ENCODE peak calls at places on chromosomes 11 and 22, in eight cellular contexts. One of them, this sample, is unnamed.

GRCh38 chr22:49062155-49063039 is 765.3 kb downstream of the BRD1 start:
- DNase-seq in activated naive CD4-positive, alpha-beta T cell treated with anti-CD3 and anti-CD28 coated beads for 36 hours: no peak
- DNase-seq in amygdala: no peak
- DNase-seq in adrenal gland: no peak
- DNase-seq in ovary: no peak
- DNase-seq in GOT3: no peak
- DNase-seq in HL-60: no peak
- DNase-seq in NCI-H2081: no peak
- DNase-seq in this sample: no peak

GRCh38 chr11:11416502-11416901 is 63.5 kb upstream of the CSNK2A3 start:
- DNase-seq in ovary: no peak
- DNase-seq in HL-60: peak
- DNase-seq in activated naive CD4-positive, alpha-beta T cell treated with anti-CD3 and anti-CD28 coated beads for 36 hours: no peak
- DNase-seq in adrenal gland: peak
- DNase-seq in GOT3: peak
- DNase-seq in amygdala: peak
- DNase-seq in NCI-H2081: no peak
- DNase-seq in this sample: peak

GRCh38 chr11:43578346-43579170 is 102.0 kb upstream of the HSD17B12 start:
- DNase-seq in HL-60: no peak
- DNase-seq in NCI-H2081: no peak
- DNase-seq in ovary: no peak
- DNase-seq in activated naive CD4-positive, alpha-beta T cell treated with anti-CD3 and anti-CD28 coated beads for 36 hours: peak
- DNase-seq in adrenal gland: no peak
- DNase-seq in amygdala: no peak
- DNase-seq in GOT3: no peak
- DNase-seq in this sample: no peak

GRCh38 chr22:25153961-25154685 is 45.5 kb upstream of the CRYBB3 start:
- DNase-seq in ovary: no peak
- DNase-seq in adrenal gland: peak
- DNase-seq in GOT3: no peak
- DNase-seq in amygdala: no peak
- DNase-seq in HL-60: no peak
- DNase-seq in NCI-H2081: no peak
- DNase-seq in activated naive CD4-positive, alpha-beta T cell treated with anti-CD3 and anti-CD28 coated beads for 36 hours: no peak
- DNase-seq in this sample: peak

GRCh38 chr11:120136356-120136755 is 1.6 kb downstream of the TRIM29 start:
- DNase-seq in GOT3: no peak
- DNase-seq in activated naive CD4-positive, alpha-beta T cell treated with anti-CD3 and anti-CD28 coated beads for 36 hours: no peak
- DNase-seq in NCI-H2081: no peak
- DNase-seq in HL-60: no peak
- DNase-seq in ovary: no peak
- DNase-seq in adrenal gland: peak
- DNase-seq in amygdala: no peak
- DNase-seq in this sample: no peak

GRCh38 chr22:27801197-27801615 is 350 bp downstream of the MN1 start:
- DNase-seq in activated naive CD4-positive, alpha-beta T cell treated with anti-CD3 and anti-CD28 coated beads for 36 hours: peak
- DNase-seq in HL-60: no peak
- DNase-seq in amygdala: no peak
- DNase-seq in GOT3: no peak
- DNase-seq in adrenal gland: no peak
- DNase-seq in ovary: no peak
- DNase-seq in NCI-H2081: peak
- DNase-seq in this sample: peak

GRCh38 chr11:73198677-73199076 is 19.4 kb upstream of the P2RY2 start:
- DNase-seq in HL-60: peak
- DNase-seq in amygdala: no peak
- DNase-seq in GOT3: no peak
- DNase-seq in NCI-H2081: no peak
- DNase-seq in adrenal gland: no peak
- DNase-seq in ovary: no peak
- DNase-seq in activated naive CD4-positive, alpha-beta T cell treated with anti-CD3 and anti-CD28 coated beads for 36 hours: no peak
- DNase-seq in this sample: no peak

GRCh38 chr22:50148991-50149721 is 21.4 kb upstream of the PANX2 start:
- DNase-seq in NCI-H2081: peak
- DNase-seq in adrenal gland: peak
- DNase-seq in activated naive CD4-positive, alpha-beta T cell treated with anti-CD3 and anti-CD28 coated beads for 36 hours: peak
- DNase-seq in GOT3: no peak
- DNase-seq in amygdala: no peak
- DNase-seq in ovary: no peak
- DNase-seq in HL-60: peak
- DNase-seq in this sample: peak